ENCODE peak calls at places on chromosome 3, in nine cellular contexts. K is heart left ventricle, Q is tibial artery, Y is neural progenitor cell, P is ovary, U is heart right ventricle, S is psoas muscle, E is MM.1S, V is lower lobe of right lung. G is an unnamed sample.

GRCh38 chr3:61580982-61581654 is 19.7 kb downstream of the PTPRG start:
- DNase-seq in Q (no peak), S (no peak), U (no peak), P (no peak), E (no peak), Y (peak; percentile 20), V (no peak), K (no peak), G (no peak)

GRCh38 chr3:194133661-194134230 is 2.2 kb upstream of the HES1 start:
- DNase-seq in U (peak; percentile 75), Q (peak; percentile 55), S (peak; percentile 82), V (peak; percentile 68), P (peak; percentile 75), E (no peak), K (peak; percentile 84), Y (no peak), G (no peak)

GRCh38 chr3:159964166-159964973 is 24.3 kb upstream of the IL12A start:
- DNase-seq in K (no peak), Y (no peak), V (no peak), S (no peak), E (no peak), P (no peak), Q (no peak), U (no peak), G (no peak)

GRCh38 chr3:119557874-119558264 is 1.5 kb downstream of the CD80 start:
- DNase-seq in P (no peak), V (no peak), K (no peak), S (no peak), U (no peak), Y (no peak), Q (no peak), E (no peak), G (no peak)

GRCh38 chr3:155270485-155271342 is 22.8 kb downstream of the STRIT1 start:
- DNase-seq in S (no peak), P (no peak), E (peak; percentile 49), V (no peak), K (no peak), Y (no peak), Q (no peak), U (no peak), G (no peak)

GRCh38 chr3:45516829-45517228 is 77.7 kb upstream of the LIMD1 start:
- DNase-seq in V (no peak), S (no peak), U (no peak), Q (no peak), P (no peak), K (no peak), Y (no peak), E (no peak), G (no peak)

GRCh38 chr3:37852771-37853170 is 8.9 kb upstream of the CTDSPL start:
- DNase-seq in Y (no peak), P (no peak), U (no peak), K (no peak), E (no peak), S (no peak), V (no peak), Q (no peak), G (no peak)

GRCh38 chr3:65831733-65832425 is 206.8 kb downstream of the MAGI1 start:
- DNase-seq in P (no peak), K (no peak), V (no peak), U (no peak), S (no peak), E (no peak), Y (peak; percentile 34), Q (no peak), G (no peak)

GRCh38 chr3:79497447-79498111 is 270.2 kb downstream of the ROBO1 start:
- DNase-seq in U (no peak), V (no peak), Q (no peak), Y (peak; percentile 22), E (peak; percentile 14), S (no peak), P (no peak), K (no peak), G (no peak)

GRCh38 chr3:54056521-54056920 is 65.8 kb upstream of the CACNA2D3 start:
- DNase-seq in Q (no peak), V (no peak), U (no peak), E (no peak), S (no peak), P (no peak), K (no peak), Y (no peak), G (peak; percentile 45)

GRCh38 chr3:51063074-51063473 is 322.0 kb upstream of the MANF start:
- DNase-seq in U (no peak), Q (no peak), P (no peak), K (no peak), E (no peak), Y (no peak), S (peak; percentile 51), V (no peak), G (no peak)

GRCh38 chr3:160400631-160401150 is 1.2 kb downstream of the SMC4 start:
- DNase-seq in Y (peak; percentile 57), P (peak; percentile 42), E (peak; percentile 52), Q (no peak), V (peak; percentile 66), U (peak; percentile 31), K (peak; percentile 73), S (peak; percentile 55), G (no peak)

DNA sequence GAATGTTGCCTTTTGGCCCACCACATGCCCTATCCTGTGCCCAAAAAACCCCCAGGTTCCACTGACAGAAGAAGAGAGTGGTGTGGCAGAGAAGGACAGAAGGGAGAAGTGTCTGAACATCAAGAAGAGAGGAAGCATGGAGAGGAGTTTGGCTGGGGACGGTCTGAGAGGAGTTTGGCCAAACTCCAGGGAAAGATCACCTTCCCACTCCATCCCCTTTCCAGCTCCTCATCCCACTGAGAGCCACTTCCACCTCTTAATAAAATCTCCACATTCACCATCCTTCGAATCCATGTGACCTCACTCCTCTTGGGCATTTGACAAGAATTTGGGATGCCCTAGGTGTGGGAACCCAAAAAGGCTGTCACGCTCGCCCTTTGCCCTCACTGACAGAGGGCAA is 311.6 kb upstream of the GRM7 start:
- DNase-seq in P (no peak), S (no peak), V (no peak), E (no peak), Y (no peak), U (no peak), Q (no peak), K (no peak), G (no peak)
- H3K27me3 ChIP-seq in P (no peaks in the 10 kb centered on the region), S (no peaks in the 10 kb centered on the region), V (no peaks in the 10 kb centered on the region), E (no peaks in the 10 kb centered on the region), Y (no peaks in the 10 kb centered on the region), U (no peaks in the 10 kb centered on the region), Q (no peaks in the 10 kb centered on the region), K (no peaks in the 10 kb centered on the region), G (no peaks in the 10 kb centered on the region)

GRCh38 chr3:71101581-71101980 is 481.9 kb downstream of the FOXP1 start:
- DNase-seq in V (no peak), U (no peak), S (no peak), K (no peak), Y (no peak), P (no peak), E (no peak), Q (no peak), G (no peak)
- TF ChIP-seq CTCF in V (no peak), U (no peak), S (no peak), K (no peak), Y (no peak), P (no peak), E (no peak), Q (no peak), G (no peak)

GRCh38 chr3:14220933-14221332 is 42.3 kb downstream of the LSM3 start:
- DNase-seq in V (no peak), Y (no peak), S (no peak), K (no peak), U (no peak), E (no peak), P (no peak), Q (no peak), G (no peak)
- H3K4me3 ChIP-seq in V (no peak overlapping the region), Y (no peak overlapping the region), S (no peak overlapping the region), K (no peak overlapping the region), U (no peak overlapping the region), E (no peak overlapping the region), P (no peak overlapping the region), Q (no peak overlapping the region), G (no peak overlapping the region)

GRCh38 chr3:187667526-187667925 is 2.7 kb downstream of the SST start:
- DNase-seq in P (no peak), Q (no peak), Y (no peak), S (no peak), K (no peak), U (no peak), E (no peak), V (no peak), G (no peak)
- H3K27me3 ChIP-seq in P (no peaks in the 10 kb centered on the region), Q (no peaks in the 10 kb centered on the region), Y (peaks cover 43% of the 10 kb centered on the region), S (peaks cover 4% of the 10 kb centered on the region), K (no peaks in the 10 kb centered on the region), U (peaks cover 8% of the 10 kb centered on the region), E (no peaks in the 10 kb centered on the region), V (peaks cover 36% of the 10 kb centered on the region), G (peaks cover 3% of the 10 kb centered on the region)

DNA sequence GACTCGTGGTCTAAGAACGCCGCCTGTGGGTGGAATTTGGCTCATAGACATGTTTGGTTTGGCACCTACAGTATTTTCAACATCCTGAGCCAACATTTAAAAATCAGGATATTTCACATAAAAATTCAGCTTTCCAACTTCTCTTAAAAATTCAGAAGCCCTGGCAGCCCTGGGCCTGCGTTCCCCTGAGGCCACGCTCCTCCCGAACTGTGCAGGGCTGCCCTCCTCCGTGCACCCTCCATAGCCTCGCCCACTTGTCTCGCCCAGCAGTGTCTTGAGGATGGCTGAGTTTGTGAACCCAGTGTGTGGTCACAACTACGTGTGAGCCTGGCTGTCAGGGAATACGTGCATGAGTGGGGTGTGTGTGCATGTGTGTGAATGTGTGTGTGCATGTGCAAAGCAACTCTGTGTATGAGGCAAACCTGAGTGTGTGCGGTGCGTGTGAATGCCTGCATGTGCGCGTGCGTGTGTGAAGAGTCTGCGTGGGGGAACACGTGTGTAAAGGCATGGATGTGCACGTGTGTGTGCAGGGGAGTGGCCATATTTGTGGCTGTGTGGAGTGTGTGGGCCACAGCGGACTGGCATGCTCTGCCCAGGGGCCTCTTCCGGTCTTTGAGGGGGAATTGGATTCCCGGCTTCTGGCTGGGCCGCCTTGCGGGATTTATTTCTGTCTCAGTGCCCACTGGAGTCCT is 30.9 kb downstream of the PTH1R start:
- DNase-seq in Q (peak; percentile 69), Y (no peak), V (peak; percentile 46), S (peak; percentile 56), K (no peak), E (no peak), P (peak; percentile 65), U (no peak), G (no peak)
- TF ChIP-seq CTCF in Q (peak; percentile 33), Y (no peak), V (peak; percentile 27), S (no peak), K (no peak), E (no peak), P (peak; percentile 59), U (no peak), G (no peak)

GRCh38 chr3:30657914-30658313 is 51.5 kb downstream of the TGFBR2 start:
- DNase-seq in K (no peak), Q (no peak), U (no peak), P (no peak), S (no peak), Y (no peak), E (no peak), V (no peak), G (no peak)
- H3K4me3 ChIP-seq in K (no peak overlapping the region), Q (no peak overlapping the region), U (no peak overlapping the region), P (no peak overlapping the region), S (no peak overlapping the region), Y (no peak overlapping the region), E (peak overlapping the region; percentile 28), V (no peak overlapping the region), G (no peak overlapping the region)

GRCh38 chr3:124542483-124542882 is 187.8 kb upstream of the UMPS start:
- DNase-seq in Q (no peak), S (no peak), K (no peak), U (no peak), P (no peak), Y (no peak), V (no peak), E (no peak), G (no peak)
- H3K27me3 ChIP-seq in Q (no peaks in the 10 kb centered on the region), S (no peaks in the 10 kb centered on the region), K (no peaks in the 10 kb centered on the region), U (no peaks in the 10 kb centered on the region), P (no peaks in the 10 kb centered on the region), Y (peaks cover 19% of the 10 kb centered on the region), V (no peaks in the 10 kb centered on the region), E (no peaks in the 10 kb centered on the region), G (no peaks in the 10 kb centered on the region)

G was measured in kidney epithelial cell.